ENCODE peak calls at places on chromosome 20, in six cellular contexts. L, Y, I, D, U and B are unnamed samples.

GRCh38 chr20:62401331-62401779 is 5.7 kb downstream of the CABLES2 start:
- DNase-seq in L (no peak), U (no peak), Y (no peak), I (no peak), D (peak), B (no peak)

GRCh38 chr20:23157741-23158140 is 71.6 kb upstream of the CD93 start:
- DNase-seq in U (no peak), L (no peak), Y (no peak), I (no peak), D (no peak), B (no peak)

GRCh38 chr20:39105551-39105950 is 143.4 kb downstream of the DHX35 start:
- DNase-seq in Y (no peak), D (no peak), I (no peak), U (no peak), L (no peak), B (no peak)

GRCh38 chr20:7080472-7080871 is 313.0 kb downstream of the BMP2 start:
- DNase-seq in I (no peak), U (no peak), L (no peak), D (no peak), Y (no peak), B (no peak)

GRCh38 chr20:5353624-5354496 is 37.1 kb upstream of the PROKR2 start:
- DNase-seq in Y (no peak), D (no peak), L (no peak), U (no peak), I (no peak), B (no peak)

GRCh38 chr20:24700166-24700860 is 230.9 kb downstream of the SYNDIG1 start:
- DNase-seq in D (no peak), I (no peak), U (peak), Y (no peak), L (no peak), B (no peak)

GRCh38 chr20:62359491-62360121 is 7.5 kb downstream of the LAMA5 start:
- DNase-seq in U (no peak), D (no peak), Y (peak), I (no peak), L (no peak), B (no peak)

GRCh38 chr20:49490689-49491088 is 8.2 kb upstream of the KCNB1 start:
- DNase-seq in L (no peak), Y (no peak), D (no peak), U (no peak), I (no peak), B (no peak)

GRCh38 chr20:52001999-52002666 is 189.4 kb downstream of the ZFP64 start:
- DNase-seq in L (no peak), D (no peak), U (no peak), I (no peak), Y (no peak), B (no peak)

GRCh38 chr20:49445176-49445575 is 37.3 kb downstream of the KCNB1 start:
- DNase-seq in I (no peak), Y (no peak), U (no peak), L (no peak), D (peak), B (no peak)

GRCh38 chr20:23235173-23236027 is 115.2 kb upstream of the NXT1 start:
- DNase-seq in L (no peak), D (peak), U (peak), Y (peak), I (no peak), B (peak)

GRCh38 chr20:7950387-7950786 is 10.1 kb upstream of the HAO1 start:
- DNase-seq in U (no peak), L (no peak), D (no peak), I (no peak), Y (no peak), B (no peak)

GRCh38 chr20:49483018-49483705 is 694 bp upstream of the KCNB1 start:
- DNase-seq in D (no peak), L (no peak), U (no peak), I (no peak), Y (no peak), B (no peak)

GRCh38 chr20:4014031-4014474 is 1.3 kb downstream of the RNF24 start:
- DNase-seq in Y (peak), L (no peak), D (peak), U (peak), I (peak), B (peak)

GRCh38 chr20:47113362-47114118 is 218.9 kb downstream of the EYA2 start:
- DNase-seq in L (no peak), I (no peak), D (no peak), U (no peak), Y (no peak), B (no peak)

GRCh38 chr20:12925214-12925755 is 83.5 kb upstream of the SPTLC3 start:
- DNase-seq in I (peak), D (peak), U (peak), Y (peak), L (no peak), B (peak)

GRCh38 chr20:53778041-53778516 is 184.4 kb upstream of the ZNF217 start:
- DNase-seq in I (no peak), U (no peak), L (no peak), Y (no peak), D (no peak), B (peak)

GRCh38 chr20:25083773-25084615 is 2.1 kb upstream of the VSX1 start:
- DNase-seq in D (no peak), I (no peak), L (no peak), U (no peak), Y (no peak), B (no peak)

GRCh38 chr20:4109587-4109986 is 94.2 kb upstream of the RNF24 start:
- DNase-seq in Y (no peak), D (no peak), I (no peak), U (no peak), L (no peak), B (no peak)

GRCh38 chr20:4101910-4102309 is 86.6 kb upstream of the RNF24 start:
- DNase-seq in I (no peak), U (no peak), L (no peak), Y (no peak), D (no peak), B (no peak)

GRCh38 chr20:57437267-57437666 is 46.1 kb downstream of the RBM38 start:
- DNase-seq in U (no peak), L (no peak), I (no peak), D (no peak), Y (no peak), B (no peak)

GRCh38 chr20:51331466-51331865 is 211.1 kb downstream of the NFATC2 start:
- DNase-seq in U (no peak), Y (no peak), I (no peak), D (no peak), L (no peak), B (no peak)

GRCh38 chr20:51389543-51389924 is 153.0 kb downstream of the NFATC2 start:
- DNase-seq in I (no peak), U (no peak), Y (no peak), D (no peak), L (no peak), B (peak)

GRCh38 chr20:14878676-14879019 is 541.2 kb upstream of the FLRT3 start:
- DNase-seq in U (no peak), D (no peak), Y (no peak), I (no peak), L (no peak), B (no peak)

GRCh38 chr20:37786043-37786442 is 92.2 kb downstream of the CTNNBL1 start:
- DNase-seq in Y (no peak), D (no peak), U (no peak), I (no peak), L (no peak), B (no peak)

GRCh38 chr20:51076841-51077543 is 54.1 kb upstream of the KCNG1 start:
- DNase-seq in I (no peak), D (no peak), U (no peak), L (no peak), Y (no peak), B (peak)

GRCh38 chr20:7770578-7770977 is 169.7 kb downstream of the HAO1 start:
- DNase-seq in L (no peak), Y (no peak), I (no peak), D (no peak), U (no peak), B (no peak)

GRCh38 chr20:25136643-25137559 is 55.0 kb upstream of the VSX1 start:
- DNase-seq in I (peak), D (no peak), Y (peak), U (peak), L (no peak), B (peak)

GRCh38 chr20:9442858-9443257 is 71.5 kb upstream of the LAMP5 start:
- DNase-seq in I (no peak), U (no peak), D (no peak), Y (no peak), L (no peak), B (peak)

GRCh38 chr20:15756001-15756400 is 817.2 kb downstream of the KIF16B start:
- DNase-seq in L (no peak), U (no peak), D (no peak), I (no peak), Y (no peak), B (no peak)

GRCh38 chr20:47857994-47858557 is 72.8 kb upstream of the SULF2 start:
- DNase-seq in I (no peak), D (no peak), Y (no peak), L (no peak), U (no peak), B (no peak)

GRCh38 chr20:38145094-38146075 is 19.7 kb downstream of the TGM2 start:
- DNase-seq in D (no peak), L (no peak), I (no peak), Y (no peak), U (no peak), B (no peak)

GRCh38 chr20:33732166-33732970 is 572 bp downstream of the ZNF341 start:
- DNase-seq in I (no peak), Y (peak), U (peak), D (no peak), L (peak), B (peak)

GRCh38 chr20:62236200-62236599 is 2.1 kb upstream of the OSBPL2 start:
- DNase-seq in L (no peak), U (no peak), Y (no peak), I (no peak), D (no peak), B (no peak)

GRCh38 chr20:4998160-4998651 is 3.1 kb downstream of the SLC23A2 start:
- DNase-seq in I (no peak), U (no peak), Y (no peak), L (no peak), D (no peak), B (no peak)

GRCh38 chr20:10863337-10864060 is 189.7 kb upstream of the JAG1 start:
- DNase-seq in U (no peak), L (no peak), D (no peak), Y (peak), I (peak), B (peak)

GRCh38 chr20:23928788-23929187 is 49.2 kb upstream of the CST5 start:
- DNase-seq in U (no peak), L (no peak), I (no peak), Y (no peak), D (no peak), B (no peak)

GRCh38 chr20:57175397-57176010 is 90.9 kb downstream of the BMP7 start:
- DNase-seq in Y (no peak), D (no peak), U (no peak), I (no peak), L (no peak), B (no peak)

DNA sequence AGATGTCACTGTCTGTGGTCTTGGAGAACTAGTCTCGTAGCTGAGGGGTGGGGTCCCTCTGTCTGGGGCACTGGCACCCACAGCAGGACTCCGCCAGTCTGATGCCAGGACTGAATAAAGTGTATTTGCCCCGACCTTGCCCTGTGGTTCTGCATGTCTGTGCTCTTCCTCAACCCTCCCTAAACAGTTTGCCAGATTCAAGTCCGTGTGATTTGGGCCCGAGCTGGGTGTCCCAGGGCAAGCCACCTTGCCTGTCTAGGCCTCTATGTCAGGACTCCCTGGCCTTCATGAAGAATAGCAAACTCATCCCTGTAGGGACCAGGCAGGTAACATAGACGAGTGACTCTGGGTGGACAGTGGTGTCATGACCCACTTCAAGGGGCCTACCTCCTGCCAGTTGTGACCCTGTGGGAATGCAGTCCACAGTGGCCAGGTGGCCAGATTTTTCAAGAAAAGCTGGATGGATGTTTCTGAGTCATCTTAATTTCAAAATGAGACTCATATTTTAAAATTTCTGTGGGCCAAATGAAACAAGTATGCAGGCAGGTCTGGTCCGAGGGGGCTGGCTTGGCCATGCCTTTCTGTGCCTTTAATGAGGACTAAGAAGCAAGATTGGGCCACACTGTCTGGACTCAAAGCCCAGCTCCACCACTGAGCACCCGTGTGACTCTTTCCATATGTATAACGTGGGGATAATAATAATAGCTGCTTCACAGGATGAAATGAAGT is 3.4 kb downstream of the SOX12 start:
- DNase-seq in U (no peak), Y (no peak), D (no peak), L (no peak), I (no peak), B (peak)
- H3K4me3 ChIP-seq in U (no peak), Y (no peak), D (peak), L (no peak), I (peak), B (no peak)

GRCh38 chr20:36541227-36542018 is at the start of gene MYL9:
- DNase-seq in I (peak), U (peak), D (peak), Y (peak), L (no peak), B (peak)

GRCh38 chr20:36543187-36544133 is 2.1 kb downstream of the MYL9 start:
- DNase-seq in I (no peak), U (no peak), D (no peak), L (no peak), Y (peak), B (peak)

GRCh38 chr20:36542516-36543186 is 1.3 kb downstream of the MYL9 start:
- DNase-seq in U (no peak), Y (no peak), L (no peak), I (no peak), D (no peak), B (no peak)

GRCh38 chr20:36540551-36541211 is 638 bp upstream of the MYL9 start:
- DNase-seq in U (no peak), Y (no peak), I (no peak), L (no peak), D (no peak), B (no peak)

GRCh38 chr20:36542019-36542488 is 735 bp downstream of the MYL9 start:
- DNase-seq in D (peak), I (no peak), U (no peak), L (no peak), Y (peak), B (no peak)
- H3K27ac ChIP-seq in D (peak), I (peak), U (peak), L (peak), Y (peak), B (no peak)

GRCh38 chr20:46112430-46113020 is 5.6 kb upstream of the CD40 start:
- DNase-seq in D (no peak), Y (no peak), L (no peak), U (no peak), I (no peak), B (no peak)

GRCh38 chr20:46108976-46109375 is 9.1 kb upstream of the CD40 start:
- DNase-seq in I (no peak), D (no peak), Y (no peak), L (no peak), U (no peak), B (no peak)

GRCh38 chr20:46111836-46112212 is 6.3 kb upstream of the CD40 start:
- DNase-seq in Y (no peak), I (no peak), L (no peak), D (no peak), U (no peak), B (no peak)

GRCh38 chr20:46111028-46111835 is 6.9 kb upstream of the CD40 start:
- DNase-seq in L (no peak), D (no peak), I (no peak), U (peak), Y (peak), B (no peak)

DNA sequence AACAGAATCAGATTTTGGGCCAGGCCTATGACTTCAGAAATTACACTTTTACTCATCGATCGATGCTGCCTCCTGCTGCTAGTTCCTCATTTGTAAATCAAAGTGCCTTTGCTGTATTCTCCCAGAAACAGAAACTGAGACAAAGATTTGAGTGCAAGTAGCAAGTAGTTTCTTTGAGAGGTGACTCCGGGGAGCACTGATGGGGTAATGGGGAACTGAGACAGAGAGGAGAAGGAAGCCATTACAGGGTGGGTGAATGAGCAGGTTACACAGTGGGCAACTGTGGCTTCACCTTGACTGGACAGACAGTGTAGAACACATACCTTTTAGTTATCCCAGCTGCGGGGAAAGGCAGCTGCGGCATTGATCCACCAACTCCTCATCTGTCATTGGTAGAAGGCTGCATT is 9.7 kb upstream of the CD40 start:
- DNase-seq in I (no peak), D (no peak), U (no peak), L (no peak), Y (no peak), B (no peak)
- TF ChIP-seq CTCF in I (no peak), D (no peak), U (no peak), L (no peak), Y (no peak), B (no peak)

DNA sequence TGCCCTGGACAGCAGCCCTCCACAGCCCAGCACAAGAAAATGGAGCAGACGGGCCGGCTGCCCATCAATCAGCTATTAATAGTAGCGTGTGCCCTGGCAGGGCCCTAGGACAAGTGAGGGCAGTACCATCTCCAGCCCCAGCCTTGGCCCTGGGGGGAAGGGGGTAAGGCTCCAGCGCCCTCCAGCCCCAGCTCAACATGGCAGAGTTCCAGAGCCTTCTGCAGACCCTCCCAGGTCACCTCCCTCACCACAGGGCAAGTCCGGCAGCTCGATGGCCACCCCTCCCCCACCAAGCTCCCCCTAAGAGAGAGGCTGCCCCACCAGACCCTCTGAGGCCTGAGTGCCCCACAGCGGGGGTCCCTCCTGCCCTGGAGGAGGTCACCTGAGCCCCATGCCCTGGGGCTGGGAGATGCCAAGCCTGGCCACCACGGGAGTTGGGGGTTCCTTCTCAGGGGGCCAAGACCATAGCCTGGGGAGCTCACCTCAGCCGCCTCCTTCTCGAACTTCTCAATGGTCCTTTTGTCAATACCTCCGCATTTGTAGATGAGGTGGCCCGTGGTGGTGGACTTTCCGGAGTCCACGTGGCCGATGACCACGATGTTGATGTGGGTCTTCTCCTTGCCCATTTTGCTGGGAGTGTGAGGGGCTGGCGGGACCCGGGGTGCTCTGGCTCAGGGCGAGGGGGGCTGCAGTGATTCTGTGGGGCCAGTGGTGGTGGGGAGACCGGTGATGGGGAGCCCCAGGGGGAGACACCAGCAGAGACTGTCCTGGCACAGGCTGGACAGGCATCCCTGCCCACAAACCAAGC is 1.5 kb downstream of the EEF1A2 start:
- DNase-seq in Y (peak), U (no peak), L (no peak), I (no peak), D (no peak), B (no peak)
- H3K4me3 ChIP-seq in Y (peak), U (no peak), L (no peak), I (no peak), D (peak), B (no peak)

GRCh38 chr20:20736303-20736702 is 23.9 kb upstream of the RALGAPA2 start:
- DNase-seq in L (no peak), D (no peak), Y (no peak), I (no peak), U (no peak), B (no peak)
- H3K27ac ChIP-seq in L (no peak), D (no peak), Y (no peak), I (no peak), U (no peak), B (no peak)

DNA sequence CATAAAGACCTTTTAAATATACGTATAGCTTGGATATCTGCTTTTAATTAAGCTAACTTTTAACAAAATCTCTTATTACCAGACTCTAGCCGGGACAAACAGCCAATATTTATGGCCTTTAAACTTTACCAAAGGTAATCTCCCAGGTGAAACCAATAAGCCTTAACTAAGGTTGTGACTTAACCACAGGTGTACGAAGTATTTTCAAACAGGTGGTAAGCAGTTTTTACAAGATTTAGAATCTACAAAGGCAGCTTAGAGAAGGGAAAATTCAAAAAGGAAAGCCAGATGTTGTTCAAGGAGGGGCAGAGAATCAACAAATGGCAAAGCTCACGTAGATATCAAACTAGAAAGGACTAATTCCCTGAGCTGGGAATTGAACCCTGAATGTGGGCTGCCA is 15.8 kb downstream of the WFDC2 start:
- DNase-seq in L (no peak), Y (no peak), I (no peak), U (no peak), D (no peak), B (no peak)
- TF ChIP-seq CTCF in L (no peak), Y (no peak), I (no peak), U (no peak), D (no peak), B (no peak)

GRCh38 chr20:32580194-32580593 is 4.9 kb downstream of the NOL4L start:
- DNase-seq in Y (no peak), L (no peak), D (no peak), U (no peak), I (no peak), B (no peak)
- H3K4me3 ChIP-seq in Y (no peak), L (no peak), D (no peak), U (no peak), I (no peak), B (no peak)

GRCh38 chr20:1429143-1429728 is 36.4 kb upstream of the FKBP1A start:
- DNase-seq in Y (no peak), L (no peak), I (no peak), U (no peak), D (no peak), B (no peak)
- H3K27ac ChIP-seq in Y (no peak), L (no peak), I (no peak), U (no peak), D (no peak), B (no peak)

GRCh38 chr20:59747671-59748515 is 143.6 kb downstream of the PHACTR3 start:
- DNase-seq in U (no peak), L (no peak), D (no peak), Y (no peak), I (no peak), B (no peak)
- TF ChIP-seq CTCF in U (no peak), L (no peak), D (no peak), Y (no peak), I (no peak), B (no peak)

GRCh38 chr20:41654292-41654691 is 36.1 kb upstream of the CHD6 start:
- DNase-seq in U (no peak), I (no peak), L (no peak), Y (no peak), D (no peak), B (peak)
- H3K4me3 ChIP-seq in U (no peak), I (no peak), L (no peak), Y (no peak), D (no peak), B (no peak)